ENCODE peak calls at places on chromosomes 2 and 18, in eight cellular contexts. I, V, G, P, W, R, C and X are unnamed samples.

GRCh38 chr2:234352270-234352669 is 144.6 kb downstream of the ARL4C start:
- DNase-seq in W (no peak), C (no peak), R (no peak), I (no peak), V (no peak), G (no peak), P (no peak), X (no peak)

GRCh38 chr2:230864605-230865323 is at the start of gene ITM2C:
- DNase-seq in P (peak; percentile 63), C (peak; percentile 64), I (peak; percentile 67), R (no peak), V (peak; percentile 93), W (peak; percentile 91), G (peak; percentile 94), X (no peak)

GRCh38 chr2:176388886-176389285 is 119.6 kb downstream of the MTX2 start:
- DNase-seq in R (no peak), V (no peak), I (no peak), P (no peak), G (no peak), C (no peak), W (no peak), X (no peak)

GRCh38 chr2:101234169-101234938 is 18.3 kb upstream of the CNOT11 start:
- DNase-seq in G (no peak), W (no peak), C (no peak), I (no peak), V (no peak), P (no peak), R (no peak), X (no peak)

GRCh38 chr2:237445611-237446332 is 31.8 kb upstream of the COL6A3 start:
- DNase-seq in V (no peak), W (no peak), I (no peak), C (no peak), R (no peak), G (peak; percentile 59), P (no peak), X (no peak)

GRCh38 chr2:37843554-37843953 is 81.5 kb upstream of the RMDN2 start:
- DNase-seq in W (no peak), P (no peak), G (peak; percentile 37), I (peak; percentile 26), C (no peak), R (no peak), V (peak; percentile 76), X (peak; percentile 17)

GRCh38 chr18:78901923-78902794 is 77.5 kb upstream of the SALL3 start:
- DNase-seq in C (no peak), I (no peak), W (no peak), V (no peak), R (no peak), G (peak; percentile 39), P (no peak), X (no peak)

GRCh38 chr18:46321954-46322353 is 217.8 kb downstream of the HAUS1 start:
- DNase-seq in R (no peak), W (no peak), C (no peak), I (no peak), G (peak; percentile 61), V (no peak), P (no peak), X (no peak)

GRCh38 chr2:54469484-54470053 is 13.4 kb downstream of the SPTBN1 start:
- DNase-seq in G (no peak), W (no peak), I (no peak), C (no peak), R (no peak), P (no peak), V (no peak), X (no peak)

GRCh38 chr2:29322011-29322410 is 206.8 kb downstream of the CLIP4 start:
- DNase-seq in I (peak; percentile 21), R (no peak), W (no peak), G (no peak), P (no peak), C (no peak), V (peak; percentile 16), X (no peak)

GRCh38 chr2:159484537-159484936 is 131.8 kb downstream of the BAZ2B start:
- DNase-seq in P (no peak), C (no peak), I (no peak), W (no peak), G (no peak), R (no peak), V (no peak), X (no peak)

GRCh38 chr2:135055182-135055786 is 3.2 kb downstream of the RAB3GAP1 start:
- DNase-seq in I (peak; percentile 68), G (no peak), P (no peak), C (no peak), V (peak; percentile 50), R (no peak), W (no peak), X (no peak)

GRCh38 chr2:203535784-203536590 is 886 bp upstream of the RAPH1 start:
- DNase-seq in P (no peak), V (peak; percentile 43), C (no peak), G (no peak), W (no peak), R (no peak), I (no peak), X (peak; percentile 26)

GRCh38 chr18:59957957-59958356 is 58.2 kb downstream of the PMAIP1 start:
- DNase-seq in P (no peak), G (no peak), R (no peak), C (no peak), V (peak; percentile 42), I (peak; percentile 49), W (no peak), X (peak; percentile 71)

GRCh38 chr2:85356186-85356585 is 1.6 kb downstream of the ELMOD3 start:
- DNase-seq in W (no peak), G (no peak), I (no peak), R (no peak), P (no peak), V (no peak), C (no peak), X (no peak)

GRCh38 chr2:170235860-170236638 is 58.1 kb downstream of the MYO3B start:
- DNase-seq in I (peak; percentile 73), V (peak; percentile 48), G (peak; percentile 79), C (peak; percentile 31), R (no peak), P (no peak), W (peak; percentile 50), X (peak; percentile 76)

GRCh38 chr18:74818776-74819175 is 221.1 kb downstream of the ZNF407 start:
- DNase-seq in V (no peak), W (no peak), I (no peak), P (no peak), G (no peak), R (no peak), C (no peak), X (no peak)

GRCh38 chr2:241804326-241805276 is 4.4 kb upstream of the NEU4 start:
- DNase-seq in G (peak; percentile 76), I (peak; percentile 47), W (peak; percentile 58), C (no peak), V (peak; percentile 10), P (no peak), R (no peak), X (no peak)

GRCh38 chr2:31263636-31264190 is 29.8 kb downstream of the EHD3 start:
- DNase-seq in G (no peak), W (no peak), R (peak; percentile 25), C (no peak), P (no peak), V (no peak), I (no peak), X (no peak)

GRCh38 chr2:44829771-44830170 is 111.7 kb upstream of the SIX3 start:
- DNase-seq in P (no peak), R (no peak), V (no peak), G (no peak), C (no peak), W (no peak), I (no peak), X (no peak)

GRCh38 chr2:95380731-95381130 is 21.8 kb upstream of the FAHD2A start:
- DNase-seq in R (no peak), I (no peak), V (no peak), G (no peak), C (no peak), P (no peak), W (no peak), X (no peak)

GRCh38 chr2:19747310-19748072 is 154.3 kb downstream of the TTC32 start:
- DNase-seq in I (no peak), V (no peak), C (no peak), G (no peak), W (no peak), R (peak; percentile 14), P (no peak), X (no peak)

GRCh38 chr18:62027914-62028520 is 135.2 kb upstream of the RNF152 start:
- DNase-seq in G (peak; percentile 15), C (no peak), W (no peak), R (no peak), V (no peak), P (no peak), I (no peak), X (no peak)

GRCh38 chr2:105194022-105194681 is 47.4 kb upstream of the GPR45 start:
- DNase-seq in R (no peak), W (no peak), I (no peak), G (no peak), V (no peak), C (no peak), P (no peak), X (no peak)

GRCh38 chr2:237227190-237227988 is 141.7 kb downstream of the COPS8 start:
- DNase-seq in R (no peak), P (no peak), W (no peak), C (peak; percentile 68), G (no peak), I (peak; percentile 91), V (peak; percentile 77), X (no peak)

GRCh38 chr2:17538844-17539554 is 1.5 kb upstream of the VSNL1 start:
- DNase-seq in V (peak; percentile 27), G (peak; percentile 72), I (peak; percentile 52), R (peak; percentile 80), C (peak; percentile 47), P (no peak), W (peak; percentile 44), X (peak; percentile 64)